ENCODE peak calls at places on chromosomes 1 and 21, in eight cellular contexts. B, O, H, C, X, N, J and Z are unnamed samples.
A peak's percentile ranks its signal among the peaks of the same experiment; 100 is the strongest.

GRCh38 chr1:229062135-229062534 is 208.8 kb upstream of the RAB4A start:
- DNase-seq in B (no peak), O (no peak), H (no peak), C (no peak), X (no peak), N (no peak), J (no peak), Z (no peak)

GRCh38 chr1:36008546-36009197 is 75.2 kb upstream of the TEKT2 start:
- DNase-seq in B (peak; percentile 34), O (no peak), H (peak; percentile 92), C (no peak), X (no peak), N (no peak), J (no peak), Z (peak; percentile 38)

GRCh38 chr1:88612783-88613182 is 71.3 kb upstream of the PKN2 start:
- DNase-seq in B (no peak), O (no peak), H (peak; percentile 79), C (no peak), X (no peak), N (no peak), J (peak; percentile 50), Z (no peak)

GRCh38 chr1:202297291-202297690 is 44.4 kb downstream of the UBE2T start:
- DNase-seq in B (no peak), O (no peak), H (no peak), C (no peak), X (no peak), N (no peak), J (no peak), Z (no peak)

GRCh38 chr1:238681451-238681850 is 704.9 kb upstream of the CHRM3 start:
- DNase-seq in B (peak; percentile 32), O (no peak), H (no peak), C (no peak), X (no peak), N (no peak), J (no peak), Z (no peak)

GRCh38 chr1:168179411-168180147 is 817 bp downstream of the TIPRL start:
- DNase-seq in B (peak; percentile 29), O (peak; percentile 54), H (peak; percentile 5), C (no peak), X (no peak), N (no peak), J (no peak), Z (no peak)

GRCh38 chr1:70468180-70468579 is 57.1 kb downstream of the CTH start:
- DNase-seq in B (no peak), O (no peak), H (no peak), C (no peak), X (no peak), N (no peak), J (no peak), Z (no peak)

GRCh38 chr1:68585371-68585770 is 88.5 kb upstream of the DEPDC1 start:
- DNase-seq in B (no peak), O (no peak), H (no peak), C (no peak), X (no peak), N (no peak), J (no peak), Z (no peak)

GRCh38 chr1:111439461-111440351 is 9.3 kb downstream of the WDR77 start:
- DNase-seq in B (no peak), O (no peak), H (no peak), C (no peak), X (no peak), N (no peak), J (no peak), Z (no peak)

GRCh38 chr21:45494135-45494850 is 47.9 kb downstream of the SLC19A1 start:
- DNase-seq in B (no peak), O (no peak), H (no peak), C (no peak), X (no peak), N (no peak), J (no peak), Z (no peak)

GRCh38 chr1:14880456-14881316 is 272.9 kb upstream of the TMEM51 start:
- DNase-seq in B (peak; percentile 75), O (no peak), H (peak; percentile 82), C (no peak), X (peak; percentile 65), N (no peak), J (no peak), Z (peak; percentile 29)

GRCh38 chr1:7388488-7389185 is 382.5 kb upstream of the VAMP3 start:
- DNase-seq in B (peak; percentile 39), O (peak; percentile 33), H (no peak), C (no peak), X (no peak), N (no peak), J (no peak), Z (no peak)

GRCh38 chr21:26965567-26966359 is 1.1 kb downstream of the ADAMTS5 start:
- DNase-seq in B (peak; percentile 46), O (peak; percentile 49), H (no peak), C (no peak), X (no peak), N (no peak), J (no peak), Z (no peak)

GRCh38 chr1:17437260-17438175 is 2.0 kb downstream of the RCC2 start:
- DNase-seq in B (peak; percentile 46), O (peak; percentile 82), H (no peak), C (peak; percentile 68), X (no peak), N (peak; percentile 11), J (peak; percentile 36), Z (no peak)

GRCh38 chr1:15384301-15384901 is 25.3 kb upstream of the EFHD2 start:
- DNase-seq in B (no peak), O (no peak), H (no peak), C (no peak), X (peak; percentile 15), N (no peak), J (no peak), Z (no peak)

GRCh38 chr1:204319462-204319861 is 40.3 kb downstream of the PLEKHA6 start:
- DNase-seq in B (peak; percentile 90), O (no peak), H (peak; percentile 98), C (no peak), X (peak; percentile 77), N (no peak), J (no peak), Z (peak; percentile 59)